ENCODE peak calls at places on chromosomes 7 and 10, in nine cellular contexts. N is GM23338, B is HCT116, D is SK-N-SH, A is PC-3, Z is OCI-LY7, S is neural progenitor cell, I is hepatocyte, P is GM23248. L is an unnamed sample.

GRCh38 chr7:4820405-4820967 is 41.3 kb downstream of the PAPOLB start:
- DNase-seq in N (no peak), B (no peak), D (peak; percentile 47), A (no peak), Z (no peak), S (no peak), I (no peak), P (no peak), L (no peak)

GRCh38 chr7:157477550-157478212 is 140.9 kb downstream of the DNAJB6 start:
- DNase-seq in N (no peak), B (no peak), D (no peak), A (no peak), Z (no peak), S (no peak), I (no peak), P (no peak), L (peak; percentile 44)

GRCh38 chr10:98264378-98265065 is 3.5 kb downstream of the LOXL4 start:
- DNase-seq in N (no peak), B (no peak), D (no peak), A (no peak), Z (no peak), S (no peak), I (no peak), P (no peak), L (no peak)

GRCh38 chr7:131170440-131171105 is 157.1 kb upstream of the MKLN1 start:
- DNase-seq in N (no peak), B (no peak), D (no peak), A (no peak), Z (no peak), S (peak; percentile 27), I (peak; percentile 9), P (peak; percentile 71), L (no peak)

GRCh38 chr7:144513332-144513731 is 109.8 kb upstream of the NOBOX start:
- DNase-seq in N (peak; percentile 57), B (peak; percentile 35), D (no peak), A (peak; percentile 40), Z (no peak), S (peak; percentile 59), I (peak; percentile 35), P (no peak), L (peak; percentile 73)

GRCh38 chr7:30780909-30781308 is 9.7 kb downstream of the MINDY4 start:
- DNase-seq in N (no peak), B (no peak), D (peak; percentile 48), A (no peak), Z (no peak), S (no peak), I (no peak), P (no peak), L (no peak)

GRCh38 chr7:17144313-17144712 is 154.1 kb upstream of the AHR start:
- DNase-seq in N (no peak), B (no peak), D (no peak), A (peak; percentile 78), Z (no peak), S (no peak), I (no peak), P (peak; percentile 88), L (no peak)

GRCh38 chr10:128022216-128023196 is 103.7 kb downstream of the MKI67 start:
- DNase-seq in N (no peak), B (no peak), D (no peak), A (no peak), Z (no peak), S (no peak), I (no peak), P (no peak), L (no peak)

GRCh38 chr7:44220046-44220720 is 19.4 kb downstream of the YKT6 start:
- DNase-seq in N (no peak), B (no peak), D (peak; percentile 41), A (no peak), Z (no peak), S (no peak), I (no peak), P (no peak), L (no peak)

GRCh38 chr7:149719050-149719899 is 54.1 kb downstream of the ZNF467 start:
- DNase-seq in N (no peak), B (no peak), D (no peak), A (no peak), Z (no peak), S (no peak), I (no peak), P (peak; percentile 34), L (no peak)

GRCh38 chr7:18408461-18408860 is 87.1 kb upstream of the HDAC9 start:
- DNase-seq in N (peak; percentile 66), B (no peak), D (no peak), A (peak; percentile 86), Z (no peak), S (no peak), I (no peak), P (peak; percentile 95), L (no peak)

GRCh38 chr10:7488418-7488829 is 77.6 kb upstream of the SFMBT2 start:
- DNase-seq in N (no peak), B (no peak), D (no peak), A (no peak), Z (peak; percentile 48), S (no peak), I (peak; percentile 80), P (peak; percentile 5), L (no peak)

GRCh38 chr7:43015301-43015700 is 83.1 kb downstream of the MRPL32 start:
- DNase-seq in N (no peak), B (no peak), D (no peak), A (no peak), Z (no peak), S (peak; percentile 73), I (no peak), P (no peak), L (no peak)

GRCh38 chr10:132419631-132420468 is 22.9 kb downstream of the PWWP2B start:
- DNase-seq in N (no peak), B (no peak), D (peak; percentile 54), A (no peak), Z (peak; percentile 18), S (no peak), I (no peak), P (peak; percentile 7), L (no peak)

GRCh38 chr10:132420469-132421376 is 23.7 kb downstream of the PWWP2B start:
- DNase-seq in N (no peak), B (no peak), D (peak; percentile 43), A (peak; percentile 53), Z (peak; percentile 52), S (no peak), I (peak; percentile 57), P (peak; percentile 20), L (no peak)

GRCh38 chr10:132422169-132422691 is 25.2 kb downstream of the PWWP2B start:
- DNase-seq in N (no peak), B (no peak), D (peak; percentile 47), A (no peak), Z (peak; percentile 92), S (no peak), I (no peak), P (no peak), L (no peak)

GRCh38 chr10:132422931-132423813 is 26.2 kb downstream of the PWWP2B start:
- DNase-seq in N (no peak), B (no peak), D (no peak), A (no peak), Z (peak; percentile 78), S (no peak), I (no peak), P (no peak), L (no peak)

GRCh38 chr10:132421377-132422168 is 24.6 kb downstream of the PWWP2B start:
- DNase-seq in N (no peak), B (no peak), D (peak; percentile 45), A (peak; percentile 65), Z (peak; percentile 83), S (peak; percentile 30), I (peak; percentile 89), P (peak; percentile 82), L (peak; percentile 43)
- TF ChIP-seq EZH2phosphoT487 in N (no peak), B (no peak), D (no peak), A (no peak), Z (no peak), S (no peak), I (no peak), P (no peak), L (no peak)

GRCh38 chr7:23491502-23491901 is 21.2 kb upstream of the IGF2BP3 start:
- DNase-seq in N (no peak), B (no peak), D (no peak), A (no peak), Z (no peak), S (no peak), I (no peak), P (no peak), L (no peak)

GRCh38 chr7:23490357-23491131 is 20.3 kb upstream of the IGF2BP3 start:
- DNase-seq in N (no peak), B (no peak), D (peak; percentile 98), A (no peak), Z (peak; percentile 85), S (no peak), I (no peak), P (peak; percentile 59), L (no peak)

GRCh38 chr7:23494009-23494408 is 23.7 kb upstream of the IGF2BP3 start:
- DNase-seq in N (no peak), B (no peak), D (no peak), A (no peak), Z (no peak), S (no peak), I (no peak), P (no peak), L (no peak)
- TF ChIP-seq EZH2phosphoT487 in N (no peak), B (no peak), D (no peak), A (no peak), Z (no peak), S (no peak), I (no peak), P (no peak), L (no peak)

DNA sequence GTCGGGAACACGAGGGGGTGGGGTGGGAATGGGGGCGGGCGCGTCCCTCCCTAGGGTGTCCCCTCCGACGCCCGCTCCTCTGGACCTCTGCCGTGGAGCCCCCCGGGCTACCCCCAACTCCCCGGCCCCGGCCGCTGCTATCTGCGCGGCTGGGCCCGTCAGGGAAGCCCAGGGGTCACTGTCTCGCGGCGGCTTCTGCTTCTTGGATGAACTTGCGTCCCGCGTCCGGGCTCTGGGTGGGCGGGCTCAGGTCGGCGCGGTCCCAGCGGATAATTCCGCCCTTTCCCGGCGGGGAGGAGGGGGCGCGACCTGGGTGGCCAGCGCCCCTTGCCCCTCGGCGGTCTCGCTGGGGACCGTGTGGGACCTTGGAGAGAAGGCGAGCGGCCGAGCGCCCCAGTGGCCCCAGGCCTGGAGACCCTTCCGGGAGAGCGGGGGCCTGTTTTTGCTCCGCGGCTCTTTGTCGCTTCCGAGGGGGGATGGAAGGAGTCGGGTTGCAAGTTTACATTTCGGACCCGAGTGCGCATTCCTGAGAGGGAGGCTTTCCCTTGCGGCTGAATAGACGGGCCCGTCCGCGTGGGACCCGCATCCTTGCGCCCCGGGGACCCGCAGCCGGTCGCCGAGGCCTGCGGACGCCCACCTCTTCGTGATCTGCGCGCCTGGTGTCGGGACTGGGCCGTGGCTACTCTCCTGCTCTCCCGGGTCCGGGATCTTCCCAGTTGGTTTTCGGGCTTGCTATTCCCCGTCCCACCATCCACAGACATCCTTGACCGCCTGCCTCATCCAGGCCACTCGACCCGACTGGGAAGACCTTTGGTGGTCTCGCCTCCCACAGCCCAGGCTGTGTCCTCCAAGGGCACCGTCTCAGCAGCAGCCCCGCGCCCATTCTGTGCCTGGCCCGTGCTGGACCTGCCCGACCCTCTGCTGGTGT is 812 bp downstream of the DOCK1 start:
- DNase-seq in N (peak; percentile 88), B (no peak), D (peak; percentile 83), A (no peak), Z (no peak), S (peak; percentile 81), I (peak; percentile 56), P (peak; percentile 75), L (no peak)
- TF ChIP-seq EZH2phosphoT487 in N (no peak), B (no peak), D (no peak), A (no peak), Z (no peak), S (no peak), I (no peak), P (no peak), L (no peak)

GRCh38 chr10:60348982-60349381 is 40.7 kb downstream of the ANK3 start:
- DNase-seq in N (no peak), B (no peak), D (no peak), A (no peak), Z (no peak), S (no peak), I (no peak), P (peak; percentile 47), L (no peak)
- TF ChIP-seq EZH2phosphoT487 in N (no peak), B (no peak), D (no peak), A (no peak), Z (no peak), S (no peak), I (no peak), P (no peak), L (no peak)